ENCODE peak calls at places on chromosome 6, in nine cellular contexts. N is cardiac muscle cell, W is stomach, K is astrocyte of the spinal cord, F is EH, G is substantia nigra, M is NCI-H2171, I is COR-L47, J is dorsolateral prefrontal cortex. Y is an unnamed sample.

GRCh38 chr6:4191271-4191721 is 55.9 kb upstream of the ECI2 start:
- DNase-seq in N (no peak), W (no peak), K (no peak), F (no peak), G (no peak), M (no peak), I (no peak), J (no peak), Y (no peak)

GRCh38 chr6:109349419-109349987 is 32.8 kb downstream of the CD164 start:
- DNase-seq in N (peak), W (peak), K (peak), F (peak), G (no peak), M (no peak), I (peak), J (no peak), Y (no peak)

GRCh38 chr6:96196633-96197032 is 180.9 kb downstream of the FUT9 start:
- DNase-seq in N (no peak), W (no peak), K (no peak), F (no peak), G (no peak), M (no peak), I (no peak), J (no peak), Y (no peak)

GRCh38 chr6:110233769-110234374 is 53.6 kb downstream of the CDC40 start:
- DNase-seq in N (peak), W (no peak), K (peak), F (peak), G (no peak), M (no peak), I (no peak), J (no peak), Y (no peak)

GRCh38 chr6:21928715-21929298 is 335.3 kb downstream of the SOX4 start:
- DNase-seq in N (no peak), W (no peak), K (no peak), F (no peak), G (no peak), M (no peak), I (peak), J (no peak), Y (no peak)

GRCh38 chr6:73879466-73879865 is 183.5 kb downstream of the CD109 start:
- DNase-seq in N (no peak), W (no peak), K (no peak), F (no peak), G (no peak), M (no peak), I (no peak), J (no peak), Y (no peak)

GRCh38 chr6:158629376-158630221 is 14.9 kb downstream of the DYNLT1 start:
- DNase-seq in N (no peak), W (peak), K (no peak), F (no peak), G (no peak), M (no peak), I (no peak), J (no peak), Y (no peak)

GRCh38 chr6:118618676-118619377 is 32.6 kb downstream of the CEP85L start:
- DNase-seq in N (peak), W (peak), K (peak), F (peak), G (peak), M (peak), I (peak), J (peak), Y (peak)

GRCh38 chr6:163187201-163187600 is 227.3 kb upstream of the QKI start:
- DNase-seq in N (no peak), W (no peak), K (no peak), F (no peak), G (no peak), M (no peak), I (no peak), J (no peak), Y (no peak)

GRCh38 chr6:75612921-75613534 is 11.3 kb downstream of the SENP6 start:
- DNase-seq in N (no peak), W (no peak), K (no peak), F (peak), G (no peak), M (no peak), I (no peak), J (no peak), Y (no peak)

GRCh38 chr6:54291146-54291545 is 17.1 kb upstream of the TINAG start:
- DNase-seq in N (peak), W (no peak), K (peak), F (peak), G (no peak), M (no peak), I (no peak), J (no peak), Y (no peak)

GRCh38 chr6:81979329-81979728 is 226.8 kb upstream of the TENT5A start:
- DNase-seq in N (no peak), W (no peak), K (no peak), F (no peak), G (no peak), M (no peak), I (no peak), J (no peak), Y (no peak)

GRCh38 chr6:83125425-83125824 is 58.0 kb downstream of the DOP1A start:
- DNase-seq in N (no peak), W (no peak), K (no peak), F (no peak), G (no peak), M (no peak), I (no peak), J (no peak), Y (no peak)

GRCh38 chr6:29461021-29461814 is 4.3 kb downstream of the OR2H1 start:
- DNase-seq in N (no peak), W (no peak), K (no peak), F (no peak), G (no peak), M (no peak), I (no peak), J (no peak), Y (no peak)

GRCh38 chr6:160534050-160534696 is 129.9 kb downstream of the LPA start:
- DNase-seq in N (peak), W (peak), K (peak), F (peak), G (peak), M (peak), I (no peak), J (peak), Y (peak)

GRCh38 chr6:4316867-4317400 is 181.6 kb upstream of the ECI2 start:
- DNase-seq in N (peak), W (peak), K (peak), F (peak), G (no peak), M (no peak), I (peak), J (no peak), Y (no peak)

GRCh38 chr6:45416700-45417099 is 39.0 kb upstream of the SUPT3H start:
- DNase-seq in N (no peak), W (no peak), K (no peak), F (peak), G (no peak), M (no peak), I (no peak), J (no peak), Y (no peak)

GRCh38 chr6:147201885-147202515 is 2.2 kb upstream of the STXBP5 start:
- DNase-seq in N (peak), W (no peak), K (peak), F (peak), G (no peak), M (no peak), I (peak), J (no peak), Y (no peak)

GRCh38 chr6:133761706-133762105 is 127.2 kb upstream of the TCF21 start:
- DNase-seq in N (peak), W (no peak), K (peak), F (peak), G (no peak), M (no peak), I (no peak), J (no peak), Y (no peak)

GRCh38 chr6:34496103-34496685 is 30.3 kb downstream of the PACSIN1 start:
- DNase-seq in N (no peak), W (no peak), K (no peak), F (no peak), G (no peak), M (no peak), I (peak), J (no peak), Y (no peak)

GRCh38 chr6:135537782-135538301 is 40.3 kb upstream of the AHI1 start:
- DNase-seq in N (peak), W (no peak), K (peak), F (peak), G (no peak), M (no peak), I (no peak), J (no peak), Y (no peak)

GRCh38 chr6:149480502-149481280 is 4.1 kb downstream of the ZC3H12D start:
- DNase-seq in N (no peak), W (no peak), K (no peak), F (no peak), G (no peak), M (no peak), I (no peak), J (no peak), Y (no peak)

GRCh38 chr6:36229223-36229622 is 32.7 kb downstream of the BRPF3 start:
- DNase-seq in N (no peak), W (no peak), K (no peak), F (no peak), G (no peak), M (no peak), I (no peak), J (no peak), Y (no peak)

GRCh38 chr6:27558028-27558724 is 85.3 kb upstream of the ZNF184 start:
- DNase-seq in N (no peak), W (no peak), K (no peak), F (no peak), G (no peak), M (no peak), I (no peak), J (no peak), Y (no peak)

GRCh38 chr6:158793432-158793831 is 25.7 kb downstream of the EZR start:
- DNase-seq in N (peak), W (peak), K (peak), F (peak), G (no peak), M (no peak), I (peak), J (no peak), Y (no peak)

GRCh38 chr6:75396005-75396800 is 97.4 kb downstream of the FILIP1 start:
- DNase-seq in N (peak), W (no peak), K (no peak), F (peak), G (no peak), M (no peak), I (no peak), J (no peak), Y (no peak)